ENCODE peak calls at places on chromosomes 3 and 15, in eight cellular contexts. G is uterus; R is cardiac muscle cell; O is stomach; I is CD4-positive, alpha-beta T cell; S is lower leg skin; A is BE2C; Z is upper lobe of right lung. K is an unnamed sample.
A peak's percentile ranks its signal among the peaks of the same experiment; 100 is the strongest.

GRCh38 chr15:39432007-39432406 is 148.9 kb upstream of the THBS1 start:
- DNase-seq in G (no peak), R (no peak), O (no peak), I (no peak), S (no peak), A (no peak), Z (no peak), K (no peak)

GRCh38 chr3:127002195-127003174 is 19.6 kb downstream of the PLXNA1 start:
- DNase-seq in G (peak; percentile 88), R (peak; percentile 91), O (peak; percentile 71), I (no peak), S (peak; percentile 97), A (peak; percentile 81), Z (peak; percentile 93), K (peak; percentile 86)

GRCh38 chr3:182212479-182213076 is 500.9 kb downstream of the SOX2 start:
- DNase-seq in G (peak; percentile 22), R (no peak), O (peak; percentile 54), I (no peak), S (no peak), A (peak; percentile 53), Z (no peak), K (no peak)

GRCh38 chr3:93969443-93969842 is 4.3 kb downstream of the PROS1 start:
- DNase-seq in G (no peak), R (no peak), O (no peak), I (no peak), S (no peak), A (no peak), Z (no peak), K (no peak)

GRCh38 chr3:28050895-28051294 is 190.5 kb upstream of the CMC1 start:
- DNase-seq in G (no peak), R (no peak), O (no peak), I (no peak), S (no peak), A (no peak), Z (no peak), K (no peak)

GRCh38 chr3:184595726-184596125 is 34.1 kb downstream of the EPHB3 start:
- DNase-seq in G (no peak), R (no peak), O (no peak), I (no peak), S (no peak), A (no peak), Z (no peak), K (no peak)

GRCh38 chr15:69898243-69898642 is 199.5 kb downstream of the TLE3 start:
- DNase-seq in G (no peak), R (no peak), O (no peak), I (no peak), S (no peak), A (no peak), Z (no peak), K (no peak)

GRCh38 chr3:10715886-10716285 is 100.1 kb upstream of the SLC6A11 start:
- DNase-seq in G (no peak), R (no peak), O (no peak), I (no peak), S (peak; percentile 40), A (no peak), Z (no peak), K (no peak)

GRCh38 chr3:192060160-192060783 is 599.3 kb downstream of the PYDC2 start:
- DNase-seq in G (no peak), R (no peak), O (no peak), I (no peak), S (no peak), A (no peak), Z (no peak), K (peak; percentile 13)

GRCh38 chr3:103048371-103048722 is 613.5 kb downstream of the ZPLD1 start:
- DNase-seq in G (no peak), R (no peak), O (no peak), I (no peak), S (no peak), A (no peak), Z (no peak), K (no peak)

GRCh38 chr15:76954744-76955143 is 23.2 kb downstream of the RCN2 start:
- DNase-seq in G (no peak), R (no peak), O (no peak), I (no peak), S (no peak), A (no peak), Z (no peak), K (no peak)

GRCh38 chr15:69697913-69698312 is 245.3 kb downstream of the RPLP1 start:
- DNase-seq in G (no peak), R (peak; percentile 13), O (no peak), I (no peak), S (no peak), A (peak; percentile 21), Z (no peak), K (no peak)

GRCh38 chr15:64009798-64010241 is 36.5 kb downstream of the DAPK2 start:
- DNase-seq in G (no peak), R (no peak), O (no peak), I (peak; percentile 38), S (no peak), A (no peak), Z (no peak), K (no peak)

DNA sequence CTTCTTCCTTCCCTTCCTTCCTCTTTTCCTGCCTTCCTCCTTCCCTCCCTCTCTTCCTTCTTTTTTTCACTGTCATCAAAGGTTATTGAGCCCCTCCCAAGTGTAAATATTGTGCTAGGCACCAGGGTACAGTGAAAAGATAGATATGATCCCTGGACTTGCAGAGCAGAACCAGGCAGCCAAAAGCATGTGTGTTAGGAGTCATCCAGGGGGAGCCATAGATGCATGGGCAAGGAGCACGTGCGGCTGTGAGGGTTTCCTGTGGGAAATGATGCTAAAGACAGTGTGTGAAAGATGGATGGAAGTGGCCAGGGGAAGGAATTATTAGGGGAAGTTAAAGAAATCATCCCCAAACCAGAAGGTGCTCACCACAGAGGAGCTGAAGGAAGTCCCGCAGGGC is 65.2 kb downstream of the NR2F2 start:
- DNase-seq in G (no peak), R (no peak), O (peak; percentile 43), I (no peak), S (no peak), A (no peak), Z (no peak), K (no peak)
- TF ChIP-seq CTCF in G (no peak), R (no peak), O (no peak), I (no peak), S (no peak), A (peak; percentile 30), Z (no peak), K (no peak)

GRCh38 chr3:66638717-66639116 is 137.9 kb upstream of the LRIG1 start:
- DNase-seq in G (no peak), R (no peak), O (no peak), I (no peak), S (no peak), A (no peak), Z (no peak), K (no peak)

GRCh38 chr3:66633982-66634381 is 133.2 kb upstream of the LRIG1 start:
- DNase-seq in G (no peak), R (no peak), O (no peak), I (no peak), S (no peak), A (no peak), Z (no peak), K (no peak)

GRCh38 chr3:66629431-66630368 is 128.9 kb upstream of the LRIG1 start:
- DNase-seq in G (no peak), R (no peak), O (no peak), I (no peak), S (peak; percentile 52), A (no peak), Z (no peak), K (no peak)

GRCh38 chr3:66633564-66633963 is 132.7 kb upstream of the LRIG1 start:
- DNase-seq in G (no peak), R (no peak), O (no peak), I (no peak), S (no peak), A (no peak), Z (no peak), K (no peak)
- TF ChIP-seq CTCF in G (no peak), R (no peak), O (no peak), I (no peak), S (no peak), A (no peak), Z (no peak), K (no peak)

DNA sequence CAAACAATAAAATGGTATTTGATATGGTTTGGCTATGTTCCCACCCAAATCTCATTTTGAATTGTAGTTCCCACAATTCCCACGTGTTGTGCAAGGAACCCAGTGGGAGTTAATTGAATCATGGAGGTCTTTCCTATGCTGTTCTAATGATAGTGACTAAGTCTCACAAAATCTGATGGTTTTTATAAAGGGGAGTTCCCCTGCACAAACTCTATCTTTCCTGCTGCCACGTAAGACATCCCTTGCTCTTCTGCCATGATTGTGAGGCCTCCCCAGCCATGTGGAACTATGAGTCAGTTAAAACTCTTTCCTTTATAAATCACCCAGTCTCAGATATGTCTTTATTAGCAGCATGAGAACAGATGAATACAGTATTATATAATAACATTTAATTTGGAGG is 15.4 kb upstream of the AADAC start:
- DNase-seq in G (no peak), R (no peak), O (no peak), I (no peak), S (no peak), A (no peak), Z (no peak), K (no peak)
- TF ChIP-seq CTCF in G (no peak), R (no peak), O (no peak), I (no peak), S (no peak), A (no peak), Z (no peak), K (no peak)

GRCh38 chr3:160133757-160134156 is 91.5 kb upstream of the C3orf80 start:
- DNase-seq in G (no peak), R (peak; percentile 27), O (no peak), I (no peak), S (no peak), A (peak; percentile 30), Z (no peak), K (no peak)

GRCh38 chr3:160134964-160135363 is 90.3 kb upstream of the C3orf80 start:
- DNase-seq in G (no peak), R (no peak), O (no peak), I (no peak), S (no peak), A (no peak), Z (no peak), K (no peak)

GRCh38 chr3:160136421-160136820 is 88.8 kb upstream of the C3orf80 start:
- DNase-seq in G (no peak), R (no peak), O (no peak), I (no peak), S (no peak), A (no peak), Z (no peak), K (no peak)

GRCh38 chr3:160135850-160136249 is 89.4 kb upstream of the C3orf80 start:
- DNase-seq in G (no peak), R (no peak), O (no peak), I (no peak), S (no peak), A (no peak), Z (no peak), K (no peak)

DNA sequence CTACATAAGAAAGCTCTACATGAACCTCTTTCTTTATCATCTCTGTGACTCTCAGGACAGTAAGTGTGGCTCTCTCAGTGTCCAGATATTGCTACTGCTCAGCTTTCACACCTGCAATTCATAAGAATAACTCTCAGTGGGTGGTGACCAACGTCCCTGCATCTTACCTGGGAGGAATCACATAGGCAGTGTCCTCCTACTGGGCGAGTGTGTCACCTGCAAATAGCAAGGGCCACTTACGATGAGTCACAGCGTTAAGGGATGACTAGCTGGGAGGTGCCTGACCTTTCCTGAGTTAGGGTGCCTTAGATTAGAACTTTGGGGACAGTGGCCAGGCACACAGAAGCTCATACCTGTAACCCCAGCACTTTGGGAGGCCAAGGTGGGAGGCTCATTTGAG is 90.8 kb upstream of the C3orf80 start:
- DNase-seq in G (no peak), R (no peak), O (no peak), I (no peak), S (no peak), A (no peak), Z (no peak), K (no peak)
- TF ChIP-seq CTCF in G (no peak), R (no peak), O (no peak), I (no peak), S (no peak), A (no peak), Z (no peak), K (no peak)

K was measured in nephron progenitor cell.